ENCODE peak calls at places on chromosomes 6 and 20, in seven cellular contexts. V is H1, K is epithelial cell of esophagus, Z is cardiac fibroblast, Q is endothelial cell of umbilical vein, Y is hepatocyte, H is progenitor cell of endocrine pancreas. R is an unnamed sample.

GRCh38 chr20:12086359-12086758 is 168.7 kb downstream of the BTBD3 start:
- DNase-seq in V (no peak), K (peak), Z (no peak), Q (no peak), Y (no peak), H (no peak), R (no peak)

GRCh38 chr6:36660771-36661471 is 17.6 kb upstream of the CDKN1A start:
- DNase-seq in V (no peak), K (no peak), Z (peak), Q (peak), Y (peak), H (peak), R (peak)

GRCh38 chr6:12851123-12851695 is 134.6 kb downstream of the PHACTR1 start:
- DNase-seq in V (no peak), K (peak), Z (no peak), Q (no peak), Y (no peak), H (no peak), R (peak)

GRCh38 chr6:90678049-90678779 is 91.3 kb upstream of the MAP3K7 start:
- DNase-seq in V (no peak), K (no peak), Z (no peak), Q (no peak), Y (no peak), H (no peak), R (no peak)

GRCh38 chr6:142304241-142304640 is 2.4 kb downstream of the ADGRG6 start:
- DNase-seq in V (no peak), K (no peak), Z (no peak), Q (peak), Y (no peak), H (no peak), R (no peak)

GRCh38 chr6:132797975-132798819 is at the start of gene SLC18B1:
- DNase-seq in V (no peak), K (peak), Z (peak), Q (peak), Y (peak), H (peak), R (peak)

GRCh38 chr6:31769684-31770371 is 7.3 kb downstream of the VWA7 start:
- DNase-seq in V (peak), K (peak), Z (peak), Q (peak), Y (peak), H (no peak), R (peak)

GRCh38 chr6:168988280-168988679 is 265.4 kb downstream of the THBS2 start:
- DNase-seq in V (no peak), K (no peak), Z (no peak), Q (no peak), Y (no peak), H (no peak), R (no peak)

GRCh38 chr20:58621906-58622548 is 29.1 kb upstream of the STX16 start:
- DNase-seq in V (no peak), K (no peak), Z (no peak), Q (no peak), Y (no peak), H (no peak), R (peak)
- TF ChIP-seq CTCF in V (peak), K (no peak), Z (peak), Q (peak), Y (peak), H (peak), R (peak)

GRCh38 chr6:100230115-100230975 is 234.4 kb downstream of the SIM1 start:
- DNase-seq in V (no peak), K (no peak), Z (no peak), Q (no peak), Y (no peak), H (no peak), R (no peak)

GRCh38 chr6:100230976-100231316 is 233.8 kb downstream of the SIM1 start:
- DNase-seq in V (no peak), K (peak), Z (peak), Q (peak), Y (no peak), H (no peak), R (no peak)

GRCh38 chr6:100226811-100227210 is 232.8 kb upstream of the MCHR2 start:
- DNase-seq in V (no peak), K (no peak), Z (no peak), Q (peak), Y (no peak), H (no peak), R (no peak)

GRCh38 chr6:100229512-100229911 is 235.2 kb downstream of the SIM1 start:
- DNase-seq in V (no peak), K (peak), Z (no peak), Q (no peak), Y (no peak), H (no peak), R (no peak)

GRCh38 chr6:100228437-100229424 is 234.7 kb upstream of the MCHR2 start:
- DNase-seq in V (peak), K (peak), Z (peak), Q (peak), Y (peak), H (peak), R (peak)
- TF ChIP-seq CTCF in V (no peak), K (peak), Z (peak), Q (no peak), Y (peak), H (peak), R (peak)

DNA sequence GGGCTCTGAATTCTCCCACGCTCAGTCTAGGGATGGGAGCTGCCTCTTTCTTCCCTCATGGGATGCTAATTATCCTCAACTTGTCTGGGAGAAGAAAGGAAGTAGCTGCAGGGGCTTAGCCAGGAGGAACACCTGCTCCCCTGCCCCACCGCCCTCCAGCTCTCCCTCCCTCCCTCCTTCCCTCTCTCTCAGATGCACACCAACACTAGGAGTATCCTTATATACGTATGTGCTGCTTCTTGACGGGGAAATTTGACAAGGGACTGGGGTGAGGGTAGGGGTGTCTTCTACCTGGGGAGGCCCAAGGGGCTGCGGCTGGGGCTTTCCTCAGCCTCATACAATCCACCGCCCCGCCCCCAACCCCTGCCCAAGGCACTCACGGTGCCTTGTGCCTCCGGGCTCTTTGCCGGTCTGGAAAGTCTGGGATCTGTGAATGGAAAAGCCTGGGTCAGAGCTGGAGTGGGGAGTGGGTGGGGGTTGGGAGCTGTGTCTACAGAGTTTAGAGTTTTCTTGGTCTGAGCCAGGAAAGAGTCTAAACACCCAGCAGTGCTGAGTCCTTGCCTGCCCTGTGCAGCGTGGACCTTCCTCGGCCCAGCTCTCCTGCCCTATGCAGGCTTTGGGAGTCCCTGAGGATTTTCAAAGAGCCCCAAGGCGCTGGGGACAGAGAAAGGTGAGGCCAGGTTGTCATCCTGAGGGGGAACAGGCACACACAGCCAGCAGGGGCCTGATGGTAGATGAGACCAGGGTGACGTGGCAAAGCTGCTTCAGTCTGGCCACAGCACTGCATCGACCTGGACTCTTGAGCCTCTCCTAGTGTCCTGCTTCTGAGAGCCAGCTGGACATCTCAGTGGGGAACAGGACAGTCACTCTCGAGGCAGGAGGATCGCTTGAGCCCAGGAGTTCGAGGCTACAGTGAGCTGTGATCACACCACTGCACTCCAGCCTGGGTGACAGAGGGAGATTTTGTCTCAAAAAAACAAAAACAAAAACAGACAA is 29.3 kb upstream of the EMILIN3 start:
- DNase-seq in V (no peak), K (no peak), Z (no peak), Q (no peak), Y (no peak), H (no peak), R (peak)
- TF ChIP-seq CTCF in V (no peak), K (no peak), Z (no peak), Q (no peak), Y (no peak), H (no peak), R (no peak)

GRCh38 chr6:135062735-135063134 is 8.1 kb upstream of the HBS1L start:
- DNase-seq in V (no peak), K (no peak), Z (no peak), Q (no peak), Y (peak), H (no peak), R (peak)
- TF ChIP-seq CTCF in V (no peak), K (no peak), Z (no peak), Q (no peak), Y (peak), H (no peak), R (no peak)

GRCh38 chr6:129843573-129843972 is 17.5 kb downstream of the TMEM244 start:
- DNase-seq in V (no peak), K (no peak), Z (no peak), Q (no peak), Y (no peak), H (no peak), R (no peak)
- TF ChIP-seq CTCF in V (no peak), K (no peak), Z (no peak), Q (no peak), Y (no peak), H (no peak), R (no peak)

GRCh38 chr6:551405-551804 is 105.5 kb downstream of the HUS1B start:
- DNase-seq in V (peak), K (peak), Z (peak), Q (no peak), Y (peak), H (no peak), R (peak)
- TF ChIP-seq CTCF in V (peak), K (peak), Z (peak), Q (no peak), Y (peak), H (no peak), R (no peak)

GRCh38 chr6:16003197-16003491 is 125.7 kb upstream of the MYLIP start:
- DNase-seq in V (no peak), K (no peak), Z (no peak), Q (no peak), Y (no peak), H (no peak), R (no peak)
- TF ChIP-seq CTCF in V (no peak), K (no peak), Z (no peak), Q (no peak), Y (no peak), H (no peak), R (no peak)